ENCODE peak calls at places on chromosomes 11 and 22, in six cellular contexts. G is HFFc6, Z is DND-41, E is body of pancreas, C is lower lobe of right lung, H is neural crest cell. V is an unnamed sample.

GRCh38 chr11:11336664-11337063 is 16.4 kb downstream of the CSNK2A3 start:
- DNase-seq in G (no peak), Z (no peak), E (no peak), C (no peak), H (no peak), V (no peak)

GRCh38 chr11:42536961-42537360 is 774.8 kb upstream of the API5 start:
- DNase-seq in G (no peak), Z (no peak), E (no peak), C (no peak), H (no peak), V (no peak)

GRCh38 chr11:19728436-19728835 is 15.8 kb downstream of the NAV2 start:
- DNase-seq in G (peak; percentile 28), Z (no peak), E (no peak), C (peak; percentile 58), H (no peak), V (no peak)

GRCh38 chr11:46674463-46675287 is 25.7 kb downstream of the ARHGAP1 start:
- DNase-seq in G (no peak), Z (peak; percentile 19), E (no peak), C (no peak), H (no peak), V (peak; percentile 20)

GRCh38 chr11:78158987-78159662 is 19.7 kb upstream of the ALG8 start:
- DNase-seq in G (no peak), Z (no peak), E (no peak), C (no peak), H (no peak), V (no peak)

GRCh38 chr11:118572914-118573550 is 823 bp downstream of the ARCN1 start:
- DNase-seq in G (peak; percentile 49), Z (peak; percentile 23), E (no peak), C (no peak), H (no peak), V (peak; percentile 48)

GRCh38 chr22:43478621-43479285 is 66.9 kb downstream of the MPPED1 start:
- DNase-seq in G (no peak), Z (no peak), E (no peak), C (no peak), H (no peak), V (no peak)

GRCh38 chr11:66851698-66852465 is 5.0 kb upstream of the LRFN4 start:
- DNase-seq in G (no peak), Z (no peak), E (no peak), C (peak; percentile 49), H (no peak), V (peak; percentile 52)

GRCh38 chr22:49042877-49043859 is 784.5 kb downstream of the BRD1 start:
- DNase-seq in G (no peak), Z (no peak), E (no peak), C (no peak), H (no peak), V (no peak)

GRCh38 chr11:71120346-71120963 is 131.9 kb downstream of the SHANK2 start:
- DNase-seq in G (peak; percentile 1), Z (no peak), E (peak; percentile 81), C (peak; percentile 56), H (no peak), V (peak; percentile 9)

GRCh38 chr11:61377461-61378160 is 14.8 kb upstream of the TMEM216 start:
- DNase-seq in G (peak; percentile 29), Z (no peak), E (no peak), C (no peak), H (no peak), V (no peak)

GRCh38 chr22:44391481-44392445 is 79.0 kb upstream of the SHISAL1 start:
- DNase-seq in G (no peak), Z (no peak), E (peak; percentile 1), C (no peak), H (no peak), V (no peak)

GRCh38 chr11:86671386-86672006 is 920 bp downstream of the ME3 start:
- DNase-seq in G (no peak), Z (no peak), E (peak; percentile 73), C (peak; percentile 74), H (peak; percentile 14), V (no peak)

GRCh38 chr11:40269865-40270264 is 1189.6 kb downstream of the LRRC4C start:
- DNase-seq in G (no peak), Z (no peak), E (no peak), C (no peak), H (no peak), V (no peak)

GRCh38 chr22:20206709-20207215 is 55.9 kb upstream of the CCDC188 start:
- DNase-seq in G (peak; percentile 11), Z (peak; percentile 22), E (peak; percentile 51), C (peak; percentile 70), H (no peak), V (peak; percentile 43)

GRCh38 chr22:45441158-45441557 is 27.7 kb downstream of the RIBC2 start:
- DNase-seq in G (peak; percentile 58), Z (peak; percentile 21), E (peak; percentile 71), C (no peak), H (peak; percentile 41), V (peak; percentile 54)

GRCh38 chr11:14977481-14977880 is 5.3 kb upstream of the CALCA start:
- DNase-seq in G (no peak), Z (no peak), E (no peak), C (no peak), H (no peak), V (no peak)

GRCh38 chr22:44191036-44191454 is 10.3 kb downstream of the PARVG start:
- DNase-seq in G (no peak), Z (no peak), E (no peak), C (no peak), H (no peak), V (peak; percentile 88)

GRCh38 chr11:79417069-79417920 is 23.5 kb downstream of the TENM4 start:
- DNase-seq in G (no peak), Z (no peak), E (no peak), C (no peak), H (no peak), V (no peak)

GRCh38 chr11:34274712-34275398 is 83.0 kb downstream of the ABTB2 start:
- DNase-seq in G (peak; percentile 96), Z (no peak), E (peak; percentile 82), C (peak; percentile 92), H (no peak), V (no peak)

GRCh38 chr11:104320956-104321355 is 157.0 kb upstream of the PDGFD start:
- DNase-seq in G (no peak), Z (no peak), E (no peak), C (no peak), H (no peak), V (no peak)

GRCh38 chr11:128942807-128943430 is at the start of gene TP53AIP1:
- DNase-seq in G (no peak), Z (no peak), E (no peak), C (no peak), H (no peak), V (no peak)

GRCh38 chr11:86341382-86341781 is 33.3 kb upstream of the CCDC81 start:
- DNase-seq in G (no peak), Z (no peak), E (no peak), C (no peak), H (no peak), V (no peak)

GRCh38 chr11:12249590-12250260 is 127.6 kb upstream of the PARVA start:
- DNase-seq in G (no peak), Z (no peak), E (peak; percentile 95), C (no peak), H (no peak), V (no peak)

GRCh38 chr11:74311352-74311926 is at the start of gene P4HA3:
- DNase-seq in G (no peak), Z (no peak), E (peak; percentile 78), C (peak; percentile 84), H (peak; percentile 56), V (peak; percentile 60)
- TF ChIP-seq CTCF in G (peak; percentile 22), Z (no peak), E (peak; percentile 15), C (peak; percentile 24), H (no peak), V (no peak)

GRCh38 chr11:76767659-76768058 is 15.5 kb upstream of the TSKU start:
- DNase-seq in G (no peak), Z (no peak), E (no peak), C (no peak), H (no peak), V (no peak)
- TF ChIP-seq CTCF in G (no peak), Z (no peak), E (no peak), C (no peak), H (no peak), V (no peak)

GRCh38 chr11:35598254-35599125 is 19.8 kb upstream of the FJX1 start:
- DNase-seq in G (no peak), Z (no peak), E (peak; percentile 34), C (no peak), H (no peak), V (peak; percentile 11)

GRCh38 chr11:35602979-35603378 is 15.3 kb upstream of the FJX1 start:
- DNase-seq in G (no peak), Z (no peak), E (no peak), C (no peak), H (no peak), V (no peak)

GRCh38 chr11:35605691-35606090 is 12.6 kb upstream of the FJX1 start:
- DNase-seq in G (peak; percentile 19), Z (no peak), E (peak; percentile 19), C (no peak), H (no peak), V (no peak)

GRCh38 chr11:35602160-35602793 is 16.0 kb upstream of the FJX1 start:
- DNase-seq in G (no peak), Z (no peak), E (no peak), C (no peak), H (no peak), V (no peak)

DNA sequence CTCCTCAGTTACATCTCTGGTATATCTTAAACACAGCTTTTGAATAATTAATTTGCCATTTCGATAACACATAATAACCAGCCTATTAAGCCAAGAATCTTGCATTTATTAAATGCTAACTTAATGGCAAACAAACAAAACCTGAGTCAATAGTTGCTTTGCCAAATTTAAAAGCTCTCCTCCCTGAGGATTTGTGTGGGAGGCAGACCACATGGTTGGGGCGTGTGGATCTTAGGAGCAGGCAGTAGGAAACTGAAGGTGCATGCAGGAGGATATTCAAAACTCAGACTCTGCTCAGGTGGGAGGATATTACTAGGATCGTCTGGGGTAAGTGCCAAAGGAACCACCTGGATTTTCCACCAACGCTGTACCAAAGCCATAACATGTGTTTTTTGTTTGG is 17.8 kb upstream of the FJX1 start:
- DNase-seq in G (no peak), Z (no peak), E (no peak), C (no peak), H (no peak), V (no peak)
- TF ChIP-seq CTCF in G (no peak), Z (no peak), E (no peak), C (no peak), H (no peak), V (no peak)

DNA sequence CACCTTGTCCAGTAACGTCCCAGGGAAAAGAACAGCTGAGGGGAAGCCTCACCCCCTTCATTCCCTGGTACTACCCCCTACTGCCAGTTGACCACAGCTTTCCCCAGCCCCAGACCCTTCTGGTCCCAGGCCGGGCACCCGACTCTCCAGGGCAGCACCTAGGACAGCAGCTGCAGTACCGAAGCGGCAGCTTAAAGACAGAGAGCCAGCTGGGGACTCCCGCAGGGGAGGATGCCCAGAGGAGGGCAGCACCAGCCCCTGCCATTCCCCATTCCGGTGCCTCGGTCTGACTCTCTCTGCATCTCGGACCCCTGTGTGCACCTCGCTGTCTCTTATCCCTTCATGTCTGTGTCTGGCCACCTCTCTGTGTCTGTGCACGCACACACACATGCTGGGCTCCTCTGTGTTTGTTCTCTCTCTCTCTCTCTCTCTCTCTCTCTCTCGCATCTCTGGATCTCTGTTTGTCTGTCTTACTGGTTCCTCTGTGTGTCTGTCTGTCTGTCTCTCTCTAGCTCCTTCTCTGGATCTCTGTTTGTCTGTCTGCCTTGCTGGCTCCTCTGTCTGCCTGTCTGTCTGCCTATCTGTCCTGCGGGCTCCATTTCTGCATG is 9.4 kb downstream of the IGSF9B start:
- DNase-seq in G (peak; percentile 22), Z (peak; percentile 62), E (peak; percentile 36), C (no peak), H (peak; percentile 50), V (peak; percentile 83)
- TF ChIP-seq CTCF in G (peak; percentile 60), Z (peak; percentile 69), E (peak; percentile 20), C (peak; percentile 13), H (peak; percentile 36), V (peak; percentile 39)